ENCODE peak calls at places on chromosomes 4 and X, in seven cellular contexts. One of them, this sample, is unnamed.

GRCh38 chrX:155857561-155857960 is 23.6 kb upstream of the VAMP7 start:
- DNase-seq in H1: no peak
- DNase-seq in trophoblast cell: no peak
- DNase-seq in mesenchymal stem cell: no peak
- DNase-seq in neuronal stem cell: no peak
- DNase-seq in mesendoderm: peak
- DNase-seq in IMR-90: no peak
- DNase-seq in this sample: peak

GRCh38 chr4:158811704-158812103 is 42.9 kb downstream of the FNIP2 start:
- DNase-seq in IMR-90: no peak
- DNase-seq in mesenchymal stem cell: no peak
- DNase-seq in mesendoderm: no peak
- DNase-seq in trophoblast cell: no peak
- DNase-seq in H1: no peak
- DNase-seq in neuronal stem cell: no peak
- DNase-seq in this sample: no peak

GRCh38 chrX:78543281-78543680 is 115.8 kb downstream of the RTL3 start:
- DNase-seq in mesendoderm: no peak
- DNase-seq in IMR-90: no peak
- DNase-seq in trophoblast cell: no peak
- DNase-seq in neuronal stem cell: no peak
- DNase-seq in H1: no peak
- DNase-seq in mesenchymal stem cell: no peak
- DNase-seq in this sample: no peak

GRCh38 chr4:77843628-77844027 is 19.0 kb upstream of the MRPL1 start:
- DNase-seq in mesendoderm: peak
- DNase-seq in IMR-90: no peak
- DNase-seq in trophoblast cell: no peak
- DNase-seq in neuronal stem cell: no peak
- DNase-seq in mesenchymal stem cell: no peak
- DNase-seq in H1: no peak
- DNase-seq in this sample: no peak

GRCh38 chr4:138158746-138159297 is 83.3 kb downstream of the SLC7A11 start:
- DNase-seq in trophoblast cell: no peak
- DNase-seq in IMR-90: peak
- DNase-seq in H1: no peak
- DNase-seq in mesendoderm: peak
- DNase-seq in mesenchymal stem cell: peak
- DNase-seq in neuronal stem cell: no peak
- DNase-seq in this sample: no peak

GRCh38 chr4:97987019-97987648 is 156.1 kb downstream of the STPG2 start:
- DNase-seq in trophoblast cell: no peak
- DNase-seq in mesendoderm: peak
- DNase-seq in neuronal stem cell: no peak
- DNase-seq in IMR-90: no peak
- DNase-seq in H1: no peak
- DNase-seq in mesenchymal stem cell: peak
- DNase-seq in this sample: no peak

GRCh38 chrX:130994671-130995070 is 63.5 kb upstream of the ARHGAP36 start:
- DNase-seq in mesendoderm: peak
- DNase-seq in neuronal stem cell: peak
- DNase-seq in mesenchymal stem cell: peak
- DNase-seq in trophoblast cell: peak
- DNase-seq in H1: peak
- DNase-seq in IMR-90: peak
- DNase-seq in this sample: no peak

GRCh38 chr4:40562208-40562607 is 67.5 kb downstream of the RBM47 start:
- DNase-seq in IMR-90: no peak
- DNase-seq in mesenchymal stem cell: no peak
- DNase-seq in trophoblast cell: no peak
- DNase-seq in neuronal stem cell: no peak
- DNase-seq in mesendoderm: no peak
- DNase-seq in H1: no peak
- DNase-seq in this sample: no peak

GRCh38 chr4:89056953-89057398 is at the start of gene FAM13A:
- DNase-seq in H1: peak
- DNase-seq in trophoblast cell: peak
- DNase-seq in neuronal stem cell: peak
- DNase-seq in mesendoderm: peak
- DNase-seq in mesenchymal stem cell: peak
- DNase-seq in IMR-90: peak
- DNase-seq in this sample: peak

GRCh38 chrX:46208225-46208854 is 336.9 kb downstream of the ZNF674 start:
- DNase-seq in H1: no peak
- DNase-seq in mesendoderm: no peak
- DNase-seq in mesenchymal stem cell: no peak
- DNase-seq in IMR-90: no peak
- DNase-seq in neuronal stem cell: no peak
- DNase-seq in trophoblast cell: no peak
- DNase-seq in this sample: no peak

GRCh38 chr4:31918891-31919290 is 1198.7 kb downstream of the PCDH7 start:
- DNase-seq in trophoblast cell: no peak
- DNase-seq in mesendoderm: no peak
- DNase-seq in mesenchymal stem cell: peak
- DNase-seq in IMR-90: no peak
- DNase-seq in neuronal stem cell: no peak
- DNase-seq in H1: no peak
- DNase-seq in this sample: no peak

GRCh38 chr4:123230061-123230460 is 166.5 kb upstream of the SPRY1 start:
- DNase-seq in IMR-90: peak
- DNase-seq in trophoblast cell: no peak
- DNase-seq in neuronal stem cell: no peak
- DNase-seq in mesendoderm: no peak
- DNase-seq in mesenchymal stem cell: no peak
- DNase-seq in H1: no peak
- DNase-seq in this sample: no peak

GRCh38 chrX:109782994-109783711 is 50.1 kb upstream of the ACSL4 start:
- DNase-seq in mesendoderm: no peak
- DNase-seq in trophoblast cell: no peak
- DNase-seq in IMR-90: peak
- DNase-seq in neuronal stem cell: no peak
- DNase-seq in H1: no peak
- DNase-seq in mesenchymal stem cell: no peak
- DNase-seq in this sample: no peak

GRCh38 chrX:23435108-23435507 is 100.5 kb downstream of the PTCHD1 start:
- DNase-seq in trophoblast cell: no peak
- DNase-seq in H1: no peak
- DNase-seq in mesendoderm: peak
- DNase-seq in mesenchymal stem cell: no peak
- DNase-seq in neuronal stem cell: no peak
- DNase-seq in IMR-90: no peak
- DNase-seq in this sample: no peak

GRCh38 chrX:103398321-103398937 is 22.1 kb downstream of the BEX3 start:
- DNase-seq in mesenchymal stem cell: peak
- DNase-seq in trophoblast cell: no peak
- DNase-seq in mesendoderm: no peak
- DNase-seq in H1: no peak
- DNase-seq in IMR-90: peak
- DNase-seq in neuronal stem cell: no peak
- DNase-seq in this sample: no peak

GRCh38 chr4:19512086-19512485 is 739.6 kb upstream of the SLIT2 start:
- DNase-seq in H1: no peak
- DNase-seq in trophoblast cell: no peak
- DNase-seq in mesendoderm: no peak
- DNase-seq in neuronal stem cell: no peak
- DNase-seq in mesenchymal stem cell: no peak
- DNase-seq in IMR-90: no peak
- DNase-seq in this sample: no peak

GRCh38 chr4:109472343-109472761 is 38.7 kb downstream of the SEC24B start:
- DNase-seq in H1: no peak
- DNase-seq in IMR-90: peak
- DNase-seq in mesendoderm: no peak
- DNase-seq in neuronal stem cell: no peak
- DNase-seq in trophoblast cell: peak
- DNase-seq in mesenchymal stem cell: peak
- DNase-seq in this sample: no peak

GRCh38 chrX:67601771-67602170 is 58.0 kb downstream of the AR start:
- DNase-seq in mesenchymal stem cell: no peak
- DNase-seq in IMR-90: no peak
- DNase-seq in mesendoderm: no peak
- DNase-seq in trophoblast cell: no peak
- DNase-seq in H1: no peak
- DNase-seq in neuronal stem cell: no peak
- DNase-seq in this sample: no peak

GRCh38 chr4:5993876-5994811 is 24.1 kb downstream of the C4orf50 start:
- DNase-seq in mesendoderm: no peak
- DNase-seq in neuronal stem cell: no peak
- DNase-seq in trophoblast cell: no peak
- DNase-seq in mesenchymal stem cell: no peak
- DNase-seq in H1: no peak
- DNase-seq in IMR-90: no peak
- DNase-seq in this sample: peak

GRCh38 chrX:141176586-141177451 is at the start of gene LDOC1:
- DNase-seq in mesenchymal stem cell: peak
- DNase-seq in IMR-90: peak
- DNase-seq in neuronal stem cell: peak
- DNase-seq in mesendoderm: peak
- DNase-seq in H1: peak
- DNase-seq in trophoblast cell: no peak
- DNase-seq in this sample: peak

DNA sequence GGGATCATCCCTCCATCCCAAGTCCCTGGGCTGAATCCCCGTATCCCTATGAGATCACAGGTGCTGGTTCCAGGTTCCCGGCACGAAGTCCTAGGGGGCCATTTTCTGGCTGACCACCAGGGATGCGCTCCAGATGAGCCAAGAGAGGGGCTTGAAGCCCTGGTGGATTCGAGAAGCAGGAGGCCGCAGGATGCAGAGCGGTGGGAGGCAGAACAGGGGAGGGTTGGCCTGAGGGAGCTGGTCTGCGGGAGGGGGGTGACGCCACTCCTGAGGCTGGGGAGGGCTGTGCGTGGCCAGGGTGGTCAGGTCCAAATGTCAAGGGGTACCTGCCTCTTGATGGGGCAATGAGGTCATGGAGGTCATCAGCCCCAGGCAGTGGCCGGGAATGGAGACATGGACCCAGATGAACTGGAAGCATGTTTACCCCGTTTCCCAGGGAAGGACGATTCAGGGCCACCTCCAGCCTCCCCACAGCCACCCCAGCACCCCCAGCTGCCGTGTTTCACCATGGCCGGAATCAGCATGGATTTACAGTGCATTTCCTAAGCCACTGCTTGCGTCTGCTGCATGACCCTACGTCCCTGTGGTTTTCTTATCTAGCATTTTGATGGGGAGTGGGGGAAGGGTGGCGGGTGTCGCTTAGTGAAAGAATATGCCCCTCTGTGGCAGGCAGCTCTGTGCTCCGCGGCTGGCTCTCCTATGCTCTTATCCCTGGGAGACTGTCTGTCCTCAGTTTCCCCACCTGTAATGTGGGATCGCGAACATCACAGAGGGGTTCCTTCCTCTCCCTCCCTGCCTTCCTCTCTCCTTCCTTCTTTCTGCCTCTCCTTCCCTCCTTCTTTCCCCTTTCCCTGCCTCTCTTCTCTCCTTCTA is 17.0 kb upstream of the HTRA3 start:
- DNase-seq in H1: no peak
- DNase-seq in mesenchymal stem cell: peak
- DNase-seq in mesendoderm: peak
- DNase-seq in trophoblast cell: no peak
- DNase-seq in IMR-90: peak
- DNase-seq in neuronal stem cell: no peak
- DNase-seq in this sample: no peak
- H2BK5ac ChIP-seq in H1: no peak
- H2BK5ac ChIP-seq in mesenchymal stem cell: no peak
- H2BK5ac ChIP-seq in mesendoderm: no peak
- H2BK5ac ChIP-seq in trophoblast cell: peak
- H2BK5ac ChIP-seq in IMR-90: no peak
- H2BK5ac ChIP-seq in neuronal stem cell: no peak
- H2BK5ac ChIP-seq in this sample: no peak

GRCh38 chrX:132636080-132636479 is 147.2 kb upstream of the MBNL3 start:
- DNase-seq in neuronal stem cell: no peak
- DNase-seq in mesenchymal stem cell: no peak
- DNase-seq in trophoblast cell: no peak
- DNase-seq in H1: no peak
- DNase-seq in mesendoderm: no peak
- DNase-seq in IMR-90: no peak
- DNase-seq in this sample: no peak
- H2BK5ac ChIP-seq in neuronal stem cell: no peak
- H2BK5ac ChIP-seq in mesenchymal stem cell: no peak
- H2BK5ac ChIP-seq in trophoblast cell: no peak
- H2BK5ac ChIP-seq in H1: no peak
- H2BK5ac ChIP-seq in mesendoderm: no peak
- H2BK5ac ChIP-seq in IMR-90: no peak
- H2BK5ac ChIP-seq in this sample: no peak

DNA sequence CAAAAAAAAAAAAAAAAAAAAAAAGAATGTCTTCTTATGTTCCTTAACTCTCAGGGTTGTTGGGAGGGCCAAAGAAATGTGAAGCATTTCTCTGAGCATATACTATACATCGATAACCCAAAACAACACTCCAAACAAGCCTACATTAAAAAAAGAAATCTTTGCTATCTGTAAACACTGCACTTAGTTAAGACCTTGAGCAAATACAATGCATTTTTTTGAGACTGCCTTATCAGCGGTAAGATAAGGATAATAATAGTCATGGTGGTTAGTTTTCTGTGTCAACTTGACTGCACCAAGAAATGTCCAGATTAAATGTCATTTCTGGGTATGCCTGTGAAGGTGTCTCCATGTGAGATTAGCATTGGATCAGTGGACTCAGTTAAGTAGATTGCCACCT is 541.9 kb downstream of the PACRGL start:
- DNase-seq in H1: no peak
- DNase-seq in IMR-90: no peak
- DNase-seq in mesenchymal stem cell: no peak
- DNase-seq in neuronal stem cell: no peak
- DNase-seq in mesendoderm: peak
- DNase-seq in trophoblast cell: no peak
- DNase-seq in this sample: no peak
- H2BK5ac ChIP-seq in H1: no peak
- H2BK5ac ChIP-seq in IMR-90: no peak
- H2BK5ac ChIP-seq in mesenchymal stem cell: no peak
- H2BK5ac ChIP-seq in neuronal stem cell: no peak
- H2BK5ac ChIP-seq in mesendoderm: no peak
- H2BK5ac ChIP-seq in trophoblast cell: no peak
- H2BK5ac ChIP-seq in this sample: no peak

GRCh38 chr4:64781737-64782326 is 372.6 kb upstream of the TECRL start:
- DNase-seq in mesendoderm: peak
- DNase-seq in trophoblast cell: no peak
- DNase-seq in IMR-90: peak
- DNase-seq in mesenchymal stem cell: peak
- DNase-seq in neuronal stem cell: peak
- DNase-seq in H1: no peak
- DNase-seq in this sample: no peak

GRCh38 chr4:64774626-64775025 is 365.4 kb upstream of the TECRL start:
- DNase-seq in trophoblast cell: no peak
- DNase-seq in IMR-90: no peak
- DNase-seq in mesenchymal stem cell: peak
- DNase-seq in mesendoderm: no peak
- DNase-seq in H1: no peak
- DNase-seq in neuronal stem cell: no peak
- DNase-seq in this sample: no peak

GRCh38 chr4:64780664-64781063 is 371.4 kb upstream of the TECRL start:
- DNase-seq in mesendoderm: peak
- DNase-seq in H1: no peak
- DNase-seq in IMR-90: no peak
- DNase-seq in trophoblast cell: no peak
- DNase-seq in mesenchymal stem cell: no peak
- DNase-seq in neuronal stem cell: no peak
- DNase-seq in this sample: no peak

GRCh38 chr4:64776820-64777219 is 367.6 kb upstream of the TECRL start:
- DNase-seq in IMR-90: no peak
- DNase-seq in trophoblast cell: no peak
- DNase-seq in neuronal stem cell: no peak
- DNase-seq in H1: no peak
- DNase-seq in mesenchymal stem cell: no peak
- DNase-seq in mesendoderm: no peak
- DNase-seq in this sample: no peak

GRCh38 chr4:64777286-64777685 is 368.0 kb upstream of the TECRL start:
- DNase-seq in neuronal stem cell: no peak
- DNase-seq in mesendoderm: no peak
- DNase-seq in mesenchymal stem cell: no peak
- DNase-seq in IMR-90: no peak
- DNase-seq in trophoblast cell: no peak
- DNase-seq in H1: no peak
- DNase-seq in this sample: no peak
- H2BK5ac ChIP-seq in neuronal stem cell: no peak
- H2BK5ac ChIP-seq in mesendoderm: no peak
- H2BK5ac ChIP-seq in mesenchymal stem cell: no peak
- H2BK5ac ChIP-seq in IMR-90: no peak
- H2BK5ac ChIP-seq in trophoblast cell: no peak
- H2BK5ac ChIP-seq in H1: no peak
- H2BK5ac ChIP-seq in this sample: no peak